ENCODE peak calls at places on chromosomes 5 and 9, in eight cellular contexts. Q, A, F, B, O, C, K and J are unnamed samples.

GRCh38 chr5:31469886-31470285 is 62.0 kb downstream of the DROSHA start:
- DNase-seq in C (peak), Q (no peak), A (no peak), F (no peak), O (no peak), K (no peak), B (no peak), J (no peak)

GRCh38 chr5:5632678-5633077 is 210.2 kb downstream of the ICE1 start:
- DNase-seq in B (no peak), F (no peak), C (no peak), O (no peak), K (no peak), Q (no peak), A (no peak), J (no peak)

GRCh38 chr5:60972225-60972624 is 27.2 kb downstream of the NDUFAF2 start:
- DNase-seq in K (no peak), F (no peak), A (no peak), B (no peak), C (no peak), O (no peak), Q (no peak), J (no peak)

GRCh38 chr9:6630502-6631206 is 14.9 kb downstream of the GLDC start:
- DNase-seq in O (no peak), F (no peak), Q (no peak), K (no peak), B (no peak), C (no peak), A (no peak), J (peak)

GRCh38 chr9:32385885-32386283 is 1.4 kb downstream of the ACO1 start:
- DNase-seq in Q (no peak), F (no peak), B (no peak), O (no peak), K (no peak), A (no peak), C (no peak), J (no peak)

GRCh38 chr9:125472926-125473701 is 211.5 kb downstream of the GAPVD1 start:
- DNase-seq in Q (no peak), C (peak), A (no peak), B (peak), F (no peak), O (no peak), K (peak), J (no peak)

GRCh38 chr5:5363045-5363444 is 59.4 kb upstream of the ICE1 start:
- DNase-seq in C (no peak), A (no peak), B (no peak), O (no peak), Q (no peak), F (no peak), K (no peak), J (no peak)

GRCh38 chr5:65828507-65828906 is 97.9 kb upstream of the ERBIN start:
- DNase-seq in K (no peak), C (peak), B (no peak), F (no peak), O (no peak), A (no peak), Q (no peak), J (no peak)

GRCh38 chr5:156438076-156438475 is 111.1 kb downstream of the SGCD start:
- DNase-seq in K (no peak), C (no peak), A (no peak), Q (no peak), B (no peak), O (no peak), F (no peak), J (no peak)

GRCh38 chr9:137269231-137269772 is 8.2 kb upstream of the TOR4A start:
- DNase-seq in F (peak), Q (no peak), B (peak), C (peak), A (no peak), K (peak), O (peak), J (peak)

GRCh38 chr5:134125195-134126015 is 10.9 kb downstream of the TCF7 start:
- DNase-seq in F (peak), B (peak), C (peak), Q (no peak), K (no peak), A (no peak), O (peak), J (no peak)

GRCh38 chr5:149714877-149715502 is 15.1 kb upstream of the PPARGC1B start:
- DNase-seq in B (no peak), A (no peak), K (no peak), O (no peak), C (no peak), Q (no peak), F (no peak), J (no peak)

GRCh38 chr5:149834246-149834855 is 104.2 kb downstream of the PPARGC1B start:
- DNase-seq in F (peak), B (no peak), O (peak), Q (no peak), K (no peak), C (peak), A (peak), J (no peak)

GRCh38 chr5:112917453-112918005 is 4.5 kb downstream of the REEP5 start:
- DNase-seq in C (peak), O (no peak), K (no peak), Q (no peak), F (no peak), B (no peak), A (peak), J (no peak)

GRCh38 chr5:138082033-138082432 is 1.8 kb upstream of the WNT8A start:
- DNase-seq in C (no peak), B (no peak), F (no peak), K (no peak), A (no peak), Q (no peak), O (no peak), J (peak)

GRCh38 chr9:72509635-72510034 is 11.8 kb upstream of the TMC1 start:
- DNase-seq in O (no peak), K (no peak), B (no peak), C (peak), F (no peak), Q (no peak), A (no peak), J (no peak)

GRCh38 chr5:74903165-74903787 is 37.1 kb upstream of the FAM169A start:
- DNase-seq in O (peak), B (no peak), K (no peak), F (no peak), A (peak), Q (no peak), C (no peak), J (no peak)

GRCh38 chr9:23842531-23843129 is 16.6 kb upstream of the ELAVL2 start:
- DNase-seq in C (no peak), Q (no peak), F (no peak), O (no peak), K (no peak), A (no peak), B (no peak), J (no peak)

GRCh38 chr9:134010774-134011173 is 14.5 kb upstream of the BRD3OS start:
- DNase-seq in C (no peak), B (no peak), F (no peak), A (no peak), K (no peak), Q (no peak), O (peak), J (peak)

GRCh38 chr5:180138976-180139730 is 67.6 kb upstream of the RNF130 start:
- DNase-seq in Q (peak), B (no peak), A (peak), O (no peak), F (no peak), K (no peak), C (no peak), J (no peak)

GRCh38 chr5:111697215-111697614 is 59.8 kb downstream of the NREP start:
- DNase-seq in B (no peak), Q (no peak), O (no peak), A (no peak), F (no peak), C (no peak), K (no peak), J (no peak)

GRCh38 chr9:8895498-8896224 is 1096.1 kb upstream of the DMAC1 start:
- DNase-seq in C (peak), O (no peak), Q (no peak), A (no peak), F (no peak), K (no peak), B (no peak), J (no peak)

GRCh38 chr5:90434116-90434714 is 24.7 kb upstream of the CETN3 start:
- DNase-seq in A (peak), C (peak), O (peak), F (no peak), B (no peak), Q (no peak), K (no peak), J (no peak)

GRCh38 chr5:6750951-6751685 is 37.9 kb downstream of the TENT4A start:
- DNase-seq in O (no peak), F (no peak), K (peak), B (no peak), Q (peak), C (no peak), A (no peak), J (peak)

GRCh38 chr5:58871648-58872242 is 288.9 kb downstream of the RAB3C start:
- DNase-seq in Q (no peak), B (no peak), F (no peak), O (no peak), A (no peak), C (peak), K (no peak), J (no peak)

GRCh38 chr9:80968611-80969010 is 720.7 kb downstream of the TLE1 start:
- DNase-seq in F (no peak), A (no peak), O (no peak), C (peak), B (no peak), Q (no peak), K (no peak), J (no peak)

GRCh38 chr5:168295574-168296201 is 4.2 kb downstream of the WWC1 start:
- DNase-seq in O (peak), Q (no peak), F (no peak), B (no peak), K (no peak), A (no peak), C (peak), J (no peak)

GRCh38 chr9:135023389-135023788 is 64.1 kb upstream of the OLFM1 start:
- DNase-seq in A (no peak), F (no peak), Q (no peak), B (no peak), O (no peak), K (no peak), C (no peak), J (no peak)

GRCh38 chr5:170752257-170753215 is 31.0 kb upstream of the GABRP start:
- DNase-seq in F (no peak), Q (peak), B (peak), O (no peak), K (no peak), A (no peak), C (no peak), J (no peak)

GRCh38 chr5:150989695-150990094 is 30.7 kb upstream of the GPX3 start:
- DNase-seq in K (no peak), O (no peak), Q (no peak), B (no peak), C (no peak), A (peak), F (no peak), J (no peak)

GRCh38 chr5:178286226-178287090 is 53.9 kb upstream of the PHYKPL start:
- DNase-seq in K (peak), O (no peak), F (no peak), B (no peak), C (no peak), A (no peak), Q (no peak), J (peak)

GRCh38 chr5:95771109-95771708 is 40.1 kb downstream of the RHOBTB3 start:
- DNase-seq in Q (no peak), F (no peak), B (peak), K (no peak), O (peak), C (no peak), A (no peak), J (no peak)

GRCh38 chr5:1185038-1185651 is 16.2 kb upstream of the SLC6A19 start:
- DNase-seq in A (no peak), Q (no peak), F (no peak), O (no peak), B (no peak), C (no peak), K (no peak), J (no peak)

GRCh38 chr5:181028032-181028819 is 11.8 kb upstream of the BTNL9 start:
- DNase-seq in O (peak), K (no peak), B (no peak), F (no peak), Q (no peak), A (peak), C (no peak), J (peak)

GRCh38 chr5:171451421-171451820 is 32.0 kb downstream of the FGF18 start:
- DNase-seq in C (no peak), B (no peak), Q (no peak), O (no peak), F (no peak), A (no peak), K (no peak), J (no peak)

GRCh38 chr9:37364751-37365360 is 57.6 kb upstream of the GRHPR start:
- DNase-seq in F (no peak), O (peak), A (peak), B (no peak), C (no peak), Q (no peak), K (no peak), J (no peak)
- TF ChIP-seq CTCF in F (no peak), O (peak), A (peak), B (no peak), C (peak), Q (no peak), K (no peak), J (no peak)

GRCh38 chr9:37264539-37264938 is 144.2 kb downstream of the ZCCHC7 start:
- DNase-seq in F (no peak), Q (no peak), B (no peak), O (no peak), C (no peak), K (no peak), A (no peak), J (no peak)

GRCh38 chr9:37255944-37256862 is 135.8 kb downstream of the ZCCHC7 start:
- DNase-seq in A (no peak), O (no peak), C (no peak), K (no peak), B (no peak), F (no peak), Q (no peak), J (no peak)

GRCh38 chr9:37262410-37262809 is 142.0 kb downstream of the ZCCHC7 start:
- DNase-seq in C (peak), A (no peak), O (no peak), B (no peak), F (no peak), K (no peak), Q (no peak), J (no peak)

GRCh38 chr9:37255187-37255586 is 134.8 kb downstream of the ZCCHC7 start:
- DNase-seq in K (no peak), C (no peak), O (no peak), A (no peak), B (no peak), Q (no peak), F (no peak), J (no peak)

DNA sequence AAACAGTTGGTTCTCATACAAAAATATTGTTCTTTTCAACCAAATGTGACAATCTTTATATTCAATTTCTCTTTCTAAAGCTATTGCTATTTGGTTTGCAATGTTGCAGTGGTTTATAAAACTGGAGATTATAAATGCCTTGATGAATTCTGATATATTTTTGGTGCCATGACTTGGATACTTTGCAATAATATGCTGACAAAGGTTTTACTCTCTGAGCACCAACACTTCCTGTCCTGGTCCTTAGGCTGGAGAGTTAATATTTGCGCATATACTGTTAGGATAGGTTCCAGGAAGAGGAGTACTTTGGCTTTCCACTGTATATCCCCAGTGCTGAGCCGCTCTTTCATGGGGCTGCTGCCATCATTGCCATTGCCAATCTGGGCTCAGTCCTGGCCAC is 139.5 kb downstream of the ZCCHC7 start:
- DNase-seq in K (no peak), C (no peak), Q (no peak), A (no peak), O (no peak), F (no peak), B (no peak), J (no peak)
- H3K4me3 ChIP-seq in K (no peak), C (no peak), Q (no peak), A (no peak), O (no peak), F (no peak), B (no peak), J (no peak)

DNA sequence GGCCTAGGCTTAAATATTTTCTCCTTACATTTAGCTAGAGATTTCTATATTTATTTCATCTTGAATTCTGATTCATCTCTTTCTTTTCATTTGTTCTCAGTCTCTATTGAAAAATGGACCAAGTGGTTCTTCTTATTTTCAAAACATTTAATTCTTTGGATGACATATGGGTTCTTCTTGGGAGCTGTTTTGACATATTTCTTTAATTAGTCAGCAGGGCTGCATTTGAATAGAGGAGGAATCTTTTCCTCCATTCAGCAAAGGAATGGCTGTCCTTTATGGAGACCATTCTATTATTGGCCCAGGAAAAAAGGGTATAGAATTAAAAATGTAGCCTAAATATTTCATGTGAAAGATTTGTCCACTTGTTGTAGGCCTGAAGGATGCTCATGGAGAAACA is 109.9 kb downstream of the RPS23 start:
- DNase-seq in F (no peak), C (peak), Q (no peak), K (no peak), O (no peak), B (no peak), A (no peak), J (no peak)
- TF ChIP-seq POLR2A in F (no peak), C (no peak), Q (no peak), K (no peak), O (no peak), B (no peak), A (no peak), J (no peak)

DNA sequence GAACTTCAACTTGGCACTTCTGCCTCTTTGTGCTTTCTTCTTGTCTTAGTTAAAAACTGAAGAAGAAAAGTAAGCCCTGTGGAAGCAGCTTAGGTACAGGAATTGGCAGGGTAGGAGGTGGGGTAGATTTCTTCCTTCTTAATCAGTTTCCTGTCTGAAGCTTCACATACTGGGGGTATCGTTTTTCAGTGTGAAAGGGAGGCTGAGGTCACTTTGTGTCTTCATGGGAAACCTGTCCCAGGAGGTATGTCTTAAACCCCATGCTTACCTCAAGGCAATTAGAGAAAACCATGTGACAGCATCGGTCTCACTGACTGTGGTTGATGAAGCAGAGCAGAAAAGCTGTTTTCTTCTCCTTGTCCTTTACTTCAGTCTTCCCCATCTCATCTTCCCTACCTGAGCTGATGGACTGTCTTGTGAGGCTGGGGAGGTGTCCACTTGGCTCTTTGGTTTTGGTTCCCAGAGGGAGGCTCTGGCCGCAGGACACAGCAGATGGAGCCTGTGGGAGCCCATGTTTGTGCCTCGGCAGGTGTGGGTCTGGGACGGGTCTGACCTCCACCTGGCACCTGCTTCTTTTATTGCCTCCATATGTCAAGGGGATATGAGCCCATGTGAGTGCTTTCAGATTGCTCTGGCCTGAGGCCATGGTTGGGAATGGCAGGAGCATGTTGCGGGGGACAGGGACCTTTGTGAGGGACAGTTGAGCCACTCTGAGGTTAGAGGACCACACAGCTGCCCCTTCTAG is 47.0 kb downstream of the SH3GL2 start:
- DNase-seq in B (no peak), C (peak), K (no peak), Q (no peak), O (no peak), F (no peak), A (no peak), J (no peak)
- TF ChIP-seq CTCF in B (no peak), C (no peak), K (no peak), Q (no peak), O (no peak), F (no peak), A (no peak), J (no peak)

GRCh38 chr9:98043921-98044320 is 12.6 kb upstream of the NANS start:
- DNase-seq in Q (no peak), F (no peak), K (no peak), O (no peak), B (no peak), A (no peak), C (no peak), J (no peak)

GRCh38 chr9:98045234-98046160 is 11.0 kb upstream of the NANS start:
- DNase-seq in B (no peak), A (no peak), K (no peak), F (no peak), C (no peak), Q (no peak), O (no peak), J (no peak)

GRCh38 chr9:98047002-98047401 is 9.5 kb upstream of the NANS start:
- DNase-seq in C (no peak), O (no peak), A (no peak), F (no peak), K (no peak), Q (no peak), B (no peak), J (no peak)

GRCh38 chr9:98049668-98050067 is 6.9 kb upstream of the NANS start:
- DNase-seq in F (no peak), B (no peak), A (no peak), C (no peak), K (no peak), O (no peak), Q (no peak), J (no peak)

GRCh38 chr9:98046161-98046543 is 10.4 kb upstream of the NANS start:
- DNase-seq in A (no peak), B (no peak), Q (no peak), F (no peak), O (no peak), K (no peak), C (no peak), J (no peak)
- H3K4me3 ChIP-seq in A (no peak), B (no peak), Q (no peak), F (no peak), O (no peak), K (no peak), C (no peak), J (peak)

DNA sequence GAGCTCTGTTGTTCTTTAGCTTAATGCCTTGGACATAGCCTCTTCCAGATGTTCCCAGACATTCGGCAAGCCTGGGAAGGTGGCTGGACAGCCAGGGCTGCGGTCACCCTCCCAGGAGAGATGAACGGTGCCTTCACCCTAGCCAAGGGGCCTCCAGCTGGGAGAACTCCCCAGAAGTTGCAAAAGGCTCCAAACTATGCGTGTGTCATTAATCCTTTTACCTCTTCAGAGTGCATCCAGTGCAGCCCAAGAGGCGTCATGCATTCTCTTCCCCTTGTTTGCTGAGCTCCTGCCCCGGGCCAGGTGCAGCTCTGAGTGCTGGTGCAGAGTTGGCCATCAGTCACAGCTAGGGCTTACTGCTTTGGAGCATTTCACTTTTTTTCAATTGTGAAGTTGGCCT is 22.8 kb downstream of the HMCN2 start:
- DNase-seq in C (no peak), F (peak), B (peak), Q (no peak), A (no peak), O (no peak), K (peak), J (no peak)
- TF ChIP-seq POLR2A in C (no peak), F (no peak), B (no peak), Q (no peak), A (no peak), O (no peak), K (no peak), J (no peak)